ENCODE peak calls at places on chromosomes 6 and 20, in five cellular contexts. One of them, this sample, is unnamed.

GRCh38 chr20:25273541-25274358 is 25.9 kb downstream of the PYGB start:
- DNase-seq in prostate gland: peak; percentile 79
- DNase-seq in CD4-positive, alpha-beta memory T cell: no peak
- DNase-seq in psoas muscle: peak; percentile 31
- DNase-seq in cardiac muscle cell: no peak
- DNase-seq in this sample: peak; percentile 3

GRCh38 chr20:58457083-58457680 is 58.0 kb downstream of the APCDD1L start:
- DNase-seq in prostate gland: no peak
- DNase-seq in cardiac muscle cell: peak; percentile 63
- DNase-seq in CD4-positive, alpha-beta memory T cell: no peak
- DNase-seq in psoas muscle: no peak
- DNase-seq in this sample: no peak

GRCh38 chr6:146111864-146112263 is 83.0 kb downstream of the GRM1 start:
- DNase-seq in CD4-positive, alpha-beta memory T cell: no peak
- DNase-seq in psoas muscle: no peak
- DNase-seq in prostate gland: no peak
- DNase-seq in cardiac muscle cell: no peak
- DNase-seq in this sample: no peak

GRCh38 chr20:4808872-4809271 is 87.2 kb downstream of the PRND start:
- DNase-seq in cardiac muscle cell: no peak
- DNase-seq in CD4-positive, alpha-beta memory T cell: no peak
- DNase-seq in psoas muscle: no peak
- DNase-seq in prostate gland: no peak
- DNase-seq in this sample: no peak

GRCh38 chr6:11094411-11094851 is 797 bp downstream of the SMIM13 start:
- DNase-seq in prostate gland: peak; percentile 33
- DNase-seq in psoas muscle: peak; percentile 35
- DNase-seq in CD4-positive, alpha-beta memory T cell: no peak
- DNase-seq in cardiac muscle cell: peak; percentile 51
- DNase-seq in this sample: peak; percentile 43

GRCh38 chr20:34525709-34526416 is 9.6 kb downstream of the DYNLRB1 start:
- DNase-seq in prostate gland: peak; percentile 96
- DNase-seq in CD4-positive, alpha-beta memory T cell: no peak
- DNase-seq in psoas muscle: peak; percentile 86
- DNase-seq in cardiac muscle cell: peak; percentile 96
- DNase-seq in this sample: peak; percentile 48

GRCh38 chr20:8260837-8261241 is 128.8 kb downstream of the PLCB1 start:
- DNase-seq in psoas muscle: peak; percentile 15
- DNase-seq in prostate gland: no peak
- DNase-seq in cardiac muscle cell: no peak
- DNase-seq in CD4-positive, alpha-beta memory T cell: no peak
- DNase-seq in this sample: no peak

GRCh38 chr6:27422651-27423332 is 34.2 kb downstream of the ZNF391 start:
- DNase-seq in psoas muscle: no peak
- DNase-seq in prostate gland: no peak
- DNase-seq in cardiac muscle cell: peak; percentile 60
- DNase-seq in CD4-positive, alpha-beta memory T cell: no peak
- DNase-seq in this sample: no peak

GRCh38 chr20:33814238-33814712 is 3.1 kb downstream of the CHMP4B start:
- DNase-seq in CD4-positive, alpha-beta memory T cell: no peak
- DNase-seq in psoas muscle: no peak
- DNase-seq in prostate gland: no peak
- DNase-seq in cardiac muscle cell: no peak
- DNase-seq in this sample: no peak

GRCh38 chr20:33401922-33402369 is 627 bp upstream of the CDK5RAP1 start:
- DNase-seq in psoas muscle: no peak
- DNase-seq in prostate gland: no peak
- DNase-seq in cardiac muscle cell: peak; percentile 39
- DNase-seq in CD4-positive, alpha-beta memory T cell: no peak
- DNase-seq in this sample: no peak

GRCh38 chr6:100343678-100344077 is 121.0 kb downstream of the SIM1 start:
- DNase-seq in psoas muscle: no peak
- DNase-seq in CD4-positive, alpha-beta memory T cell: no peak
- DNase-seq in prostate gland: no peak
- DNase-seq in cardiac muscle cell: peak; percentile 39
- DNase-seq in this sample: no peak

GRCh38 chr6:7060769-7061516 is 46.8 kb upstream of the RREB1 start:
- DNase-seq in prostate gland: no peak
- DNase-seq in cardiac muscle cell: no peak
- DNase-seq in CD4-positive, alpha-beta memory T cell: no peak
- DNase-seq in psoas muscle: no peak
- DNase-seq in this sample: no peak

GRCh38 chr20:60507087-60507684 is 549.0 kb downstream of the CDH26 start:
- DNase-seq in psoas muscle: no peak
- DNase-seq in CD4-positive, alpha-beta memory T cell: no peak
- DNase-seq in prostate gland: no peak
- DNase-seq in cardiac muscle cell: no peak
- DNase-seq in this sample: no peak

GRCh38 chr20:33338465-33339258 is 55.6 kb downstream of the BPIFB1 start:
- DNase-seq in prostate gland: no peak
- DNase-seq in cardiac muscle cell: no peak
- DNase-seq in CD4-positive, alpha-beta memory T cell: no peak
- DNase-seq in psoas muscle: no peak
- DNase-seq in this sample: no peak

GRCh38 chr6:35216832-35217811 is 3.4 kb downstream of the SCUBE3 start:
- DNase-seq in prostate gland: no peak
- DNase-seq in CD4-positive, alpha-beta memory T cell: no peak
- DNase-seq in cardiac muscle cell: no peak
- DNase-seq in psoas muscle: no peak
- DNase-seq in this sample: no peak

DNA sequence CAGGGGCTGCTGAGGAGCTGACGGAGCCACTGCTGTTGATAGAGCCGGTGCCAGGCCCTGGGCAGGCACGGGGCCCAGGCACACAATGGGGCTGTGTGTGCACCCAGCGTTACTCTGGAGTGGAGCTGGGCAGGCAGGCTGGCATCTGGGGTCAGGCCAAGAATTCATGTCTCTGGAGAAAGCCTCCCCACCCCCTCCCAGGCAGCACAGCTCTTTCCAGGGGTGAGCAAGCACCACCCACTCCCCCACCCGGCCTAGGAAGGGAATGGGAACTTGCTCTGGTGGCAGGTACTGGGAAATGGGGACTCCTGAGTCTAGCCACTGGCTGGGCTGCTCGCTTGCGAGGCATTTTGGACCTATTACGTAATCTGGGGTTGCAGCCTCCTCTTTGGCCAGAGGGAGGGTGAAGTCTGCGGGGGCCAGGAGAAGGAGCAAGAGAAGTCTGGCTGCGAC is 22.7 kb downstream of the TFEB start:
- DNase-seq in psoas muscle: peak; percentile 56
- DNase-seq in prostate gland: peak; percentile 85
- DNase-seq in CD4-positive, alpha-beta memory T cell: no peak
- DNase-seq in cardiac muscle cell: no peak
- DNase-seq in this sample: peak; percentile 84
- H3K4me1 ChIP-seq in psoas muscle: peaks cover 95% of the 10 kb centered on the region
- H3K4me1 ChIP-seq in prostate gland: peaks cover 52% of the 10 kb centered on the region
- H3K4me1 ChIP-seq in CD4-positive, alpha-beta memory T cell: peaks cover 18% of the 10 kb centered on the region
- H3K4me1 ChIP-seq in cardiac muscle cell: peaks cover 42% of the 10 kb centered on the region
- H3K4me1 ChIP-seq in this sample: peaks cover 75% of the 10 kb centered on the region

GRCh38 chr20:23118766-23119165 is 32.6 kb upstream of the CD93 start:
- DNase-seq in cardiac muscle cell: no peak
- DNase-seq in psoas muscle: no peak
- DNase-seq in prostate gland: no peak
- DNase-seq in CD4-positive, alpha-beta memory T cell: no peak
- DNase-seq in this sample: no peak
- H3K4me1 ChIP-seq in cardiac muscle cell: peaks cover 23% of the 10 kb centered on the region
- H3K4me1 ChIP-seq in psoas muscle: peaks cover 8% of the 10 kb centered on the region
- H3K4me1 ChIP-seq in prostate gland: no peaks in the 10 kb centered on the region
- H3K4me1 ChIP-seq in CD4-positive, alpha-beta memory T cell: no peaks in the 10 kb centered on the region
- H3K4me1 ChIP-seq in this sample: peaks cover 37% of the 10 kb centered on the region

DNA sequence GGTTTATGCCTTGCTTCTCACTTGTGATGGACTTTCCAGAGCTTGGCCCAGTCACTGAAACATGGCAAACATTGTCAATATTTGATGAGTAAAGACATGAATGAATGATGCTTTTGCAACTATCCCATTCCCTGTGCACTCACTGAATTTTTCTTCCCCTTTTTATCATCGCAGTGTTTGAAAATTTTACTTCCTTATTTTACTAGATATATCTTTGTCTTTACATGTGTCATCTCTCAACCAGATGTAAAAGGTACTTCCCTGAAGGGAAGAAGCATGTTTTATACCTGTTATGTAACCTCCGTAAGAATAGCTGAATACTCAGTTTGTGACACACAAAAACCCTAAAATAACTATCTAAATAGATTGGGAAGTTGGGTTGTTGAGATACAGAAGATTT is 544.7 kb upstream of the FLRT3 start:
- DNase-seq in cardiac muscle cell: no peak
- DNase-seq in CD4-positive, alpha-beta memory T cell: no peak
- DNase-seq in prostate gland: no peak
- DNase-seq in psoas muscle: no peak
- DNase-seq in this sample: no peak
- H3K4me1 ChIP-seq in cardiac muscle cell: no peaks in the 10 kb centered on the region
- H3K4me1 ChIP-seq in CD4-positive, alpha-beta memory T cell: no peaks in the 10 kb centered on the region
- H3K4me1 ChIP-seq in prostate gland: no peaks in the 10 kb centered on the region
- H3K4me1 ChIP-seq in psoas muscle: no peaks in the 10 kb centered on the region
- H3K4me1 ChIP-seq in this sample: no peaks in the 10 kb centered on the region

DNA sequence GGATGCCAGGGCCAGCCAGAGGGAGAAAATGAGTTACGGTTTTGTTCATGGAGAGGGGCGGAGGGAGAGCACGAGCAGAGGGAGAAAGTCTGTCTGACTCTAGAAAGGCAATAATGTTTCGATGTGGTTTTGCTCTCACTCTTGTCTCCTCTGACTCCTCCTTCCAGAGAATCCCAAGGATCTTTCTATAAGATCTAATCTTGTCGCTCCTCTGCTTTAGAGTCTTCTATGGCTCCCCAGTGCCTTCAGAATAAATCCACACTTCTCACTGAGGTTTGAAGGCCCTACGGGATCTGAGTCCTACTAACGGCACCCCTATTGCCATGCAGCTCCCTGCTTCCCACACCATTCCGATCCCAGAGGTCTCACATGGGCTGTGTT is 66.8 kb downstream of the KCNB1 start:
- DNase-seq in prostate gland: no peak
- DNase-seq in psoas muscle: no peak
- DNase-seq in cardiac muscle cell: no peak
- DNase-seq in CD4-positive, alpha-beta memory T cell: no peak
- DNase-seq in this sample: no peak
- H3K4me1 ChIP-seq in prostate gland: peaks cover under 1% of the 10 kb centered on the region
- H3K4me1 ChIP-seq in psoas muscle: peaks cover 31% of the 10 kb centered on the region
- H3K4me1 ChIP-seq in cardiac muscle cell: no peaks in the 10 kb centered on the region
- H3K4me1 ChIP-seq in CD4-positive, alpha-beta memory T cell: no peaks in the 10 kb centered on the region
- H3K4me1 ChIP-seq in this sample: no peaks in the 10 kb centered on the region

GRCh38 chr20:23656372-23656771 is 18.6 kb upstream of the CST3 start:
- DNase-seq in prostate gland: no peak
- DNase-seq in psoas muscle: no peak
- DNase-seq in CD4-positive, alpha-beta memory T cell: no peak
- DNase-seq in cardiac muscle cell: no peak
- DNase-seq in this sample: no peak

GRCh38 chr20:23655551-23656211 is 17.9 kb upstream of the CST3 start:
- DNase-seq in psoas muscle: peak; percentile 53
- DNase-seq in prostate gland: no peak
- DNase-seq in cardiac muscle cell: peak; percentile 33
- DNase-seq in CD4-positive, alpha-beta memory T cell: no peak
- DNase-seq in this sample: peak; percentile 71

GRCh38 chr20:23658989-23659609 is 21.3 kb upstream of the CST3 start:
- DNase-seq in psoas muscle: no peak
- DNase-seq in CD4-positive, alpha-beta memory T cell: no peak
- DNase-seq in cardiac muscle cell: no peak
- DNase-seq in prostate gland: no peak
- DNase-seq in this sample: no peak

GRCh38 chr20:23658336-23658735 is 20.6 kb upstream of the CST3 start:
- DNase-seq in cardiac muscle cell: no peak
- DNase-seq in prostate gland: no peak
- DNase-seq in CD4-positive, alpha-beta memory T cell: no peak
- DNase-seq in psoas muscle: no peak
- DNase-seq in this sample: no peak

DNA sequence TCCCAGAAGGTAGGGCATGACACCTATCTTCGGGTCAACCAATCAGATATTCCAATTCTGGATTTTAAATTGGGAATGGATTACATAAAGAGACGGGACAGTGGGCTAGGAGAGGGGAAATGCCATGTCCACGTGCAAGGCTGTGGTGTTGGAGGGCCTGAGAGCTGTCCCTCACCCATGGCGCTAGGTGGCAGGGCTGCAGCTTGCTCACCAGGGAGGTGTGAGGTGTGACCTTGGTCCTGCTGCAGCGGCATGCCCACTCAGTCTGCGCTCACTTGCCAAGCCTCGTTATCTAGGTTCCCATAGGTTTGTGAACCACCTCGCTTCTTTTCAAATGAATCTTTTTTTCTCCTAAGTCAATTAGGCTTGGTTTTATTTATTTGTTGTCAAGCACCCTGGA is 19.4 kb upstream of the CST3 start:
- DNase-seq in psoas muscle: no peak
- DNase-seq in prostate gland: no peak
- DNase-seq in CD4-positive, alpha-beta memory T cell: no peak
- DNase-seq in cardiac muscle cell: no peak
- DNase-seq in this sample: no peak
- H3K4me1 ChIP-seq in psoas muscle: peaks cover 26% of the 10 kb centered on the region
- H3K4me1 ChIP-seq in prostate gland: no peaks in the 10 kb centered on the region
- H3K4me1 ChIP-seq in CD4-positive, alpha-beta memory T cell: no peaks in the 10 kb centered on the region
- H3K4me1 ChIP-seq in cardiac muscle cell: no peaks in the 10 kb centered on the region
- H3K4me1 ChIP-seq in this sample: peaks cover 4% of the 10 kb centered on the region

DNA sequence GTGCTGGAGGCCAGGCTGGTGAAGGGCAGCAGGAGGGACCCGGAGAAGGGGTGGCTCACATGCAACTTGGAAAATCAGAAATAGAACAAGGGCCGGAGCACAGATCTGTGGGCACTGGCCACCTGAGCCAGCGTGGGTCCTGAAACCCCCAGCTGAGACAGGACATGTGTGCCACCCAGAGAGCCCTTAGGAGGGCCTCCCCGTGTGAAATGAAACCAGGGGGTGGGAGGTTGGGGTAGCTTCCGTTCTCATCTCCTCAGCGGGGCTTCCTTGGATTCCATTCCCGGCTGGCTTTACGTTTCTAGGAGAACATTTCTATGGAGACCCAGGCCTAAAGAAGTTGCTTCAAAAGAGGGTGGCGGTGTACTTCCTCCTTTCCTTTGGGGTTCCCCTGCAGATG is 5.7 kb downstream of the FOXP4 start:
- DNase-seq in prostate gland: no peak
- DNase-seq in psoas muscle: no peak
- DNase-seq in CD4-positive, alpha-beta memory T cell: no peak
- DNase-seq in cardiac muscle cell: no peak
- DNase-seq in this sample: no peak
- H3K4me1 ChIP-seq in prostate gland: peaks cover 4% of the 10 kb centered on the region
- H3K4me1 ChIP-seq in psoas muscle: peaks cover 24% of the 10 kb centered on the region
- H3K4me1 ChIP-seq in CD4-positive, alpha-beta memory T cell: peaks cover 23% of the 10 kb centered on the region
- H3K4me1 ChIP-seq in cardiac muscle cell: peaks cover 34% of the 10 kb centered on the region
- H3K4me1 ChIP-seq in this sample: peaks cover 29% of the 10 kb centered on the region

GRCh38 chr20:47350181-47350550 is 6.3 kb downstream of the ZMYND8 start:
- DNase-seq in psoas muscle: no peak
- DNase-seq in CD4-positive, alpha-beta memory T cell: peak; percentile 48
- DNase-seq in cardiac muscle cell: no peak
- DNase-seq in prostate gland: no peak
- DNase-seq in this sample: no peak

GRCh38 chr20:47351643-47352331 is 4.7 kb downstream of the ZMYND8 start:
- DNase-seq in prostate gland: no peak
- DNase-seq in CD4-positive, alpha-beta memory T cell: no peak
- DNase-seq in psoas muscle: no peak
- DNase-seq in cardiac muscle cell: no peak
- DNase-seq in this sample: no peak

GRCh38 chr20:47349365-47350180 is 6.9 kb downstream of the ZMYND8 start:
- DNase-seq in CD4-positive, alpha-beta memory T cell: no peak
- DNase-seq in cardiac muscle cell: no peak
- DNase-seq in prostate gland: no peak
- DNase-seq in psoas muscle: no peak
- DNase-seq in this sample: no peak

GRCh38 chr20:47352332-47353223 is 3.9 kb downstream of the ZMYND8 start:
- DNase-seq in cardiac muscle cell: peak; percentile 73
- DNase-seq in CD4-positive, alpha-beta memory T cell: no peak
- DNase-seq in psoas muscle: no peak
- DNase-seq in prostate gland: no peak
- DNase-seq in this sample: peak; percentile 58

GRCh38 chr20:47350691-47351545 is 5.6 kb downstream of the ZMYND8 start:
- DNase-seq in psoas muscle: no peak
- DNase-seq in cardiac muscle cell: no peak
- DNase-seq in CD4-positive, alpha-beta memory T cell: no peak
- DNase-seq in prostate gland: no peak
- DNase-seq in this sample: no peak
- H3K4me1 ChIP-seq in psoas muscle: peaks cover 82% of the 10 kb centered on the region
- H3K4me1 ChIP-seq in cardiac muscle cell: peaks cover 88% of the 10 kb centered on the region
- H3K4me1 ChIP-seq in CD4-positive, alpha-beta memory T cell: peaks cover 89% of the 10 kb centered on the region
- H3K4me1 ChIP-seq in prostate gland: peaks cover 35% of the 10 kb centered on the region
- H3K4me1 ChIP-seq in this sample: peaks cover 92% of the 10 kb centered on the region